ENCODE peak calls at places on chromosomes 11 and 22, in nine cellular contexts. Q is lower lobe of right lung, M is right lobe of liver, B is Peyer's patch, Z is cardiac fibroblast, A is fibroblast of the aortic adventitia, U is AG04450, D is body of pancreas, T is endothelial cell. Y is an unnamed sample.

GRCh38 chr11:66142370-66143263 is 72.5 kb downstream of the PACS1 start:
- DNase-seq in D (no peak), Z (no peak), U (no peak), M (no peak), Q (no peak), T (no peak), A (peak; percentile 26), B (no peak), Y (no peak)

GRCh38 chr11:68038718-68039525 is at the start of gene TCIRG1:
- DNase-seq in Q (peak; percentile 91), U (no peak), M (peak; percentile 93), A (peak; percentile 77), T (peak; percentile 72), D (peak; percentile 90), Z (peak; percentile 89), B (peak; percentile 79), Y (peak; percentile 68)

GRCh38 chr11:3022982-3023381 is 30.9 kb upstream of the NAP1L4 start:
- DNase-seq in U (peak; percentile 13), D (no peak), T (no peak), M (peak; percentile 1), Z (peak; percentile 81), Q (no peak), A (peak; percentile 85), B (no peak), Y (no peak)

GRCh38 chr11:126112547-126112946 is 49.9 kb upstream of the CDON start:
- DNase-seq in U (no peak), Q (no peak), T (no peak), A (peak; percentile 88), D (no peak), B (no peak), M (no peak), Z (peak; percentile 89), Y (no peak)

GRCh38 chr11:104286129-104286528 is 122.2 kb upstream of the PDGFD start:
- DNase-seq in D (no peak), T (no peak), Q (no peak), U (no peak), A (peak; percentile 7), M (no peak), B (no peak), Z (peak; percentile 10), Y (no peak)

GRCh38 chr11:10134975-10135481 is 159.0 kb downstream of the SBF2 start:
- DNase-seq in Q (no peak), B (no peak), M (no peak), T (no peak), D (no peak), A (no peak), Z (no peak), U (no peak), Y (no peak)

GRCh38 chr11:115920841-115921480 is 416.7 kb upstream of the CADM1 start:
- DNase-seq in D (no peak), A (no peak), M (peak; percentile 42), T (no peak), U (no peak), B (no peak), Z (no peak), Q (no peak), Y (no peak)

GRCh38 chr22:40325315-40325714 is 21.0 kb upstream of the ADSL start:
- DNase-seq in D (no peak), A (no peak), M (no peak), Z (no peak), U (no peak), Q (no peak), B (no peak), T (no peak), Y (peak; percentile 91)

GRCh38 chr22:45882881-45883810 is 93.8 kb downstream of the WNT7B start:
- DNase-seq in Z (no peak), Q (peak; percentile 42), B (no peak), U (no peak), M (peak; percentile 14), D (no peak), T (no peak), A (no peak), Y (no peak)

GRCh38 chr22:45023431-45023830 is 13.6 kb upstream of the PHF21B start:
- DNase-seq in A (no peak), B (no peak), U (no peak), Q (no peak), T (no peak), M (no peak), D (no peak), Z (no peak), Y (no peak)

GRCh38 chr11:68942751-68943271 is 38.0 kb downstream of the MRGPRD start:
- DNase-seq in Z (peak; percentile 12), B (no peak), A (peak; percentile 6), Q (no peak), D (no peak), T (no peak), M (no peak), U (no peak), Y (no peak)

GRCh38 chr11:47379317-47379716 is 970 bp upstream of the SPI1 start:
- DNase-seq in U (no peak), M (no peak), T (no peak), B (no peak), Q (no peak), Z (no peak), D (no peak), A (no peak), Y (no peak)

GRCh38 chr11:87259731-87260130 is 222.0 kb downstream of the TMEM135 start:
- DNase-seq in M (no peak), Q (no peak), B (no peak), T (no peak), U (no peak), Z (no peak), D (no peak), A (peak; percentile 58), Y (no peak)

GRCh38 chr11:34680206-34680605 is 59.3 kb downstream of the EHF start:
- DNase-seq in T (no peak), Z (no peak), U (no peak), M (no peak), Q (no peak), B (no peak), A (no peak), D (no peak), Y (no peak)

GRCh38 chr11:97092823-97093222 is 703.0 kb downstream of the JRKL start:
- DNase-seq in M (no peak), B (no peak), T (no peak), D (no peak), Q (no peak), Z (no peak), U (no peak), A (no peak), Y (no peak)

GRCh38 chr11:94717667-94718066 is 50.5 kb upstream of the AMOTL1 start:
- DNase-seq in D (no peak), A (no peak), Q (no peak), Z (no peak), B (no peak), M (no peak), T (no peak), U (no peak), Y (no peak)

DNA sequence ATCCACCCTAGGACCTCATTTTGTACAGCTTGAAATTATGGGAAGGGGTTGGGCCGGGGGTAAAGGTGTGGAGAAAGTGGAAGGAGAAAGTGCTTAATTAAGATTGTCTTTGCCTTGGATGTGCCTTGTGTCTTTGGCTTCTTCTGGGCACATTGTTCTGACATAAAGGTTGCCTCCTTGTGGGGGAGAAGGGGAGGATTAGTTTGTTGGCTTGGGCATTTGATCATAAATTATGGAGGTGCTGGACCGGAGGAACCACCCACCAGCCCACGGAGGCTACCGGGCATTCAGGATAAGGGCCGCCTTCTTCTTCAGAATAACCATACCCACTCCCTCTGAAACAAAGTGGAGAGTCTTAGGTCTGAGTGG is 1.3 kb downstream of the PAFAH1B2 start:
- DNase-seq in M (no peak), A (peak; percentile 60), D (no peak), T (peak; percentile 7), Z (peak; percentile 56), U (no peak), Q (no peak), B (no peak), Y (peak; percentile 20)
- TF ChIP-seq CTCF in M (no peak), A (peak; percentile 38), D (peak; percentile 6), T (no peak), Z (peak; percentile 20), U (peak; percentile 36), Q (no peak), B (no peak), Y (peak; percentile 15)

DNA sequence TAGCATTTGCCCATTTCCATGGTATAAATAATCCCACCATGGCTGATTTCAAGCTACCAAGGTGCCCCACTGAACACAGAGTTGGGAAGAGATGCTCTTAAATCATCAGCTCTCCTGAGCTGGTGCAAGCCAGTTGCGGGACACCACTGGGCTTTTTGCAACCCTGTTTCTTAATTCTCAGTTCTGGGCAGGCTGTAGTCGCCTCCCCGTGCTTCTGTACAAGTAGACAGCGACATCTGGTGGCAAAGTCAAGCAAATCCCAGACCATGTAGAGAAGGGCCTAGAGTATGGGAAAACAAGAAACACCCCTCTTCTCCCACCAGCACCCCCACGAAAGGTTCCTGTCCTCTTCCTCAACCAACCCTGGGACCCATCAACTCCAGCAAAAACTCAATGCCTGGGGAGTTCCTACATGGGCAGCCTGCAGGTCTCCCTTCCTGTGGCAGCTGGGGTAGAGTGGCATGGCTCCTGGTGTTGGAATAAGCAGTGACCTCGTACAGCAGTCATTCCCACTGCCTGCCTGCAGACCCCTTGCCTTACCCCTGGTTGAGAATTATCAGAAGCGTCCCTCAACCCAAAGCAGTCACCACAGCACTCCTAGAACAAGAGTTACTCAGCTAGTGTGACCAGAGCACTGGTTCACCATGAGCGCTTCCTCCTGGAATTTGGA is 68.4 kb downstream of the IGLL5 start:
- DNase-seq in D (peak; percentile 65), T (peak; percentile 65), Z (peak; percentile 81), B (peak; percentile 85), U (peak; percentile 41), A (peak; percentile 81), Q (peak; percentile 62), M (peak; percentile 62), Y (peak; percentile 76)
- TF ChIP-seq CTCF in D (peak; percentile 74), T (peak; percentile 71), Z (peak; percentile 86), B (peak; percentile 80), U (peak; percentile 87), A (peak; percentile 91), Q (peak; percentile 82), M (peak; percentile 81), Y (peak; percentile 79)

DNA sequence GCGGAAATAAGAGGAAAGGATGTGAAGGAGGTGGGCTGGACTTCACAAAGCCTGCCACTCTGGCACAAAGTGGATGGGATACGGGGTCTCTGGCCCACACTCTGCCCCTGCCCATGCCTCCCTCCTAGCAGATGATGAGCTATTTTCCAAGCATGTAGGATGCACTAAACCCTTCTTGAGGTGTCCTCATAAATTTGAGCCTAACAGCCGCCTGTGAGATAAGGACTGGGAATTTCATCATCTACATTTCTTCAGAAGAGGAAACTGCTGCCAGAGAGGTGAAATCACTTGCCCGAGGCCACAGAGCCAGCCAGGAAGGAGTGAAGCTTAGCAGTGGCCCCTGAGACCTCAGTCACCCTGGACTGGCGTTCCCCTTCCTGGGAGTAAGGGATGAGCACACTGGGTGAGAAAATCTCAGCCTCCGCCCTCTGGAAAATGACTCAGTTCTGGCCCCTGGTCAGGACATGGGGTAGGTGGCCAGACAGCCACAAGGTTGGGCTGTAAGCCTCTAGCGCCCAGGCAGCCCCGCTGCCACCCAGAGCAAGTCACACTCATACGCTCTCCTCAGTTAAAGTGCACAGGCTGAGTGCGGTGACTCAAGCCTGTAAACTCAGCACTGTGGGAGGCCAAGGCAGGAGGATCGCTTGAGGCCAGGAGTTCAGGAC is 27.9 kb downstream of the MB start:
- DNase-seq in Q (no peak), M (peak; percentile 54), A (peak; percentile 83), D (no peak), U (no peak), Z (peak; percentile 70), T (no peak), B (no peak), Y (no peak)
- TF ChIP-seq CTCF in Q (no peak), M (no peak), A (no peak), D (no peak), U (no peak), Z (no peak), T (no peak), B (no peak), Y (no peak)

GRCh38 chr22:35352214-35353111 is 28.4 kb upstream of the HMOX1 start:
- DNase-seq in Z (no peak), U (no peak), B (peak; percentile 86), Q (peak; percentile 92), A (no peak), M (peak; percentile 78), T (peak; percentile 49), D (peak; percentile 51), Y (peak; percentile 89)
- TF ChIP-seq CTCF in Z (peak; percentile 16), U (peak; percentile 11), B (peak; percentile 28), Q (peak; percentile 16), A (no peak), M (peak; percentile 12), T (no peak), D (no peak), Y (peak; percentile 20)